ENCODE peak calls at places on chromosomes 13 and 19, in nine cellular contexts. K is esophagus muscularis mucosa, A is H1, S is transverse colon, N is tibial nerve, V is stomach, W is SK-N-SH, G is A549, U is sigmoid colon. D is an unnamed sample.

GRCh38 chr19:38547446-38547845 is 70.3 kb downstream of the MAP4K1 start:
- DNase-seq in K (no peak), A (no peak), S (no peak), N (no peak), V (no peak), W (no peak), G (no peak), U (no peak), D (no peak)

GRCh38 chr19:54331626-54332025 is 7.3 kb downstream of the LILRA4 start:
- DNase-seq in K (no peak), A (no peak), S (no peak), N (no peak), V (no peak), W (no peak), G (no peak), U (no peak), D (no peak)

GRCh38 chr19:29658221-29658991 is 6.9 kb upstream of the PLEKHF1 start:
- DNase-seq in K (no peak), A (no peak), S (no peak), N (no peak), V (no peak), W (no peak), G (no peak), U (peak; percentile 18), D (no peak)

GRCh38 chr13:52738719-52739467 is 727 bp downstream of the CNMD start:
- DNase-seq in K (peak; percentile 84), A (no peak), S (no peak), N (no peak), V (no peak), W (no peak), G (no peak), U (no peak), D (no peak)

GRCh38 chr13:34334984-34335661 is 517.2 kb downstream of the RFC3 start:
- DNase-seq in K (peak; percentile 57), A (no peak), S (no peak), N (no peak), V (no peak), W (no peak), G (no peak), U (no peak), D (no peak)

GRCh38 chr13:40155176-40155575 is 499.7 kb downstream of the COG6 start:
- DNase-seq in K (no peak), A (no peak), S (no peak), N (no peak), V (no peak), W (no peak), G (no peak), U (no peak), D (no peak)

GRCh38 chr19:16365300-16365996 is 40.8 kb downstream of the KLF2 start:
- DNase-seq in K (no peak), A (no peak), S (no peak), N (no peak), V (no peak), W (no peak), G (no peak), U (no peak), D (no peak)

GRCh38 chr19:51422053-51422448 is 4.6 kb upstream of the SIGLEC10 start:
- DNase-seq in K (no peak), A (peak; percentile 69), S (peak; percentile 88), N (peak; percentile 56), V (peak; percentile 86), W (peak; percentile 91), G (peak; percentile 80), U (peak; percentile 73), D (peak; percentile 46)

DNA sequence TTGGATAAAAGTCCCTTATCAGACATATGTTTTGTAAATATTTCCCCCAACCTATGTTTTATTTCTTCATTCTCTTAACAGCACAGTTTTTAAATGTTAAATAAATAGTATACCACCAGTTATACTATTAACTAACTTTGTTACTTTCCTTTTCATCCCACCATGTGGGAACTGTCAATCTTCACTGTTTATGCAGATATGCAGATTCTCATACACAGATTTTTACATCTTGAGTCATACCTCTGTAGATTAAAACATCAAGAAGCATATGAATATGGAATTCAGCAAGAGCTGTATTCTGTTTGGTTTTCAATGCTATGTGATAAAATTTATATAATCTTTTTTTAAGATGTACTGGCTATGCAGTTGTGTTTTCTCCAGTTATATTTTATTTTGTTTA is 566.3 kb downstream of the LIG4 start:
- DNase-seq in K (no peak), A (no peak), S (no peak), N (no peak), V (no peak), W (no peak), G (no peak), U (no peak), D (no peak)
- TF ChIP-seq EP300 in K (no peak), A (no peak), S (no peak), N (no peak), V (no peak), W (no peak), G (no peak), U (no peak), D (no peak)

GRCh38 chr19:55483681-55484361 is 1.2 kb upstream of the NAT14 start:
- DNase-seq in K (no peak), A (no peak), S (no peak), N (no peak), V (no peak), W (no peak), G (no peak), U (peak; percentile 69), D (peak; percentile 57)
- H3K4me1 ChIP-seq in K (peaks cover 57% of the 10 kb centered on the region), A (peaks cover 21% of the 10 kb centered on the region), S (peaks cover 46% of the 10 kb centered on the region), N (peaks cover 36% of the 10 kb centered on the region), V (peaks cover 54% of the 10 kb centered on the region), W (peaks cover 38% of the 10 kb centered on the region), G (peaks cover 49% of the 10 kb centered on the region), U (no peaks in the 10 kb centered on the region), D (peaks cover 28% of the 10 kb centered on the region)

DNA sequence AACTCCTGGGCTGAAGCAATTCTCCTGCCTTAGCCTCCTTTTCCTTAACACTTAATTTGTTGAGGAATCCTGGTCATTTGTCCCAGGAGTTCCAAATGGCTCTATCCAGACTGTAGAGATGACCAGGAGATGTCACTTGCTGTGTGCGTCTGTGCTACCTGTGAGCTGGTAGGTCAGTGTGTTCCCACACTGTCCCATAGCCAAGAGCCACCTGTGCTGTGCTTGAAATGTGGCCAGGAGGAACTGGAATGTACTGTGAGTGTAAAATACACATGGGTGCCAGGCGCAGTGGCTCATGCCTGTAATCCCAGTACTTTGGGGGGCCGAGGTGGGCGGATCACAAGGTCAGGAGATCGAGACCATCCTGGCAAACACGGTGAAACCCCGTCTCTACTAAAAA is 29.4 kb upstream of the KDM4B start:
- DNase-seq in K (no peak), A (no peak), S (no peak), N (no peak), V (peak; percentile 58), W (no peak), G (no peak), U (no peak), D (no peak)
- H3K4me3 ChIP-seq in K (no peak overlapping the region), A (no peak overlapping the region), S (no peak overlapping the region), N (no peak overlapping the region), V (no peak overlapping the region), W (no peak overlapping the region), G (no peak overlapping the region), U (no peak overlapping the region), D (no peak overlapping the region)

DNA sequence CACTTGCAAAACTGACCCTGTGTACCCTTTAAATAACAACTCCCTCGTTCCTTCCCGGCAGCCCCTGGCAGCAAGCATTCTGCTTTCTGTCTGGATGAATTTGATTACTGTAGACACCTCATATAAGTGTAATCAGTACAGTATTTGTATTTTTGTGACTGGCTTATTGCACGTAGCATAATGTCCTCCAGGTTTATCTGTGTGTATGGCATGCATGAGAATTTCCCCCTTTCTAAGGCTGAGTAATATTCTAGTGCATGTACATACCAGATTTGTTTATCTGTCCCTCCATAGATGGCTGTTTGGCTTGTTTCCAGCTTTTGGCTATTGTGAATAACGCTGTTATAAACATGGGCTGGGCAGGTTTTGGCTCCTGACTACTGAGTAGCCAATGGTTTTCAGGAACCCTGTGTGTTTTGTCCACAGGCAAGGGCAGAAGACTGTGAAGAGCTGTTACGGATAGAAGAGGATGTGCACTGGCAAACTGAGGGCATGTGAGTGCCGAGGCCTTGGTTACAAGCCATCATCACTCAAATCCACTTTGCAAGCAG is 98.0 kb downstream of the ESD start:
- DNase-seq in K (no peak), A (no peak), S (no peak), N (no peak), V (no peak), W (peak; percentile 19), G (no peak), U (no peak), D (no peak)
- TF ChIP-seq EP300 in K (no peak), A (no peak), S (no peak), N (no peak), V (no peak), W (no peak), G (no peak), U (no peak), D (no peak)

DNA sequence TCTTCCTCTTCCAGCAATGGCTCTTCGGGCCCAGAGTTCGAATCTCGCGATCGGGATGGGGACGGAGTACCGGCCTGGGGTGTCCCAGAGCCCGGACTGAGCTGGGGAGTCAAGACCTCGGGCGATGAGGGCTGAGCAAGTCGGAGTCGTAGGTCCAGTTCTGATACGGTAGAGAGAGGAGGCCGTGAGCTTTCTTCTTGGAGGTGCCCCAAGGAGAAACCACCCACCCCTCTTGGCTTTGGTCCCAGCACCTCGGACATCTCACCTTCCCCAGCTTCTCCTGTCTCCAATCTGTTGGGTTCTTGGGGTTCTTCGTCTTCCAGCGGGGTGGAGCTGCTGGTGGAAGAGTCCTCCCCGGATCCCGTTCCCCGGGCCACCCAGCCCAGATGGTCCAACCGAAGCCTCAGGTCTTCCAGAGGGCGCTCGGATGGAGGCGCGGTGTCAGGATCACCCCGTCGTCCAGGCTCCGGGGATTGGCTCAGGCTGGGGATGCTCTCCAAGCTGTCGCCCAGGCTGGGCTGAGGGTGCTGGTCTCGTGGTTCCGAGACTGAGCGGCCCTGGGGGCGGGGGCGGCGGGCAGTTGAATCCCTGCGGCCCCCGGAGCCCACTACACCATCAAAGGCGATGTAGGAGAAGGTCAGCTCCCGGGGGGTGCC is 2.5 kb downstream of the RTN2 start:
- DNase-seq in K (no peak), A (no peak), S (no peak), N (no peak), V (no peak), W (no peak), G (no peak), U (no peak), D (no peak)
- H3K4me1 ChIP-seq in K (peaks cover 60% of the 10 kb centered on the region), A (peaks cover 13% of the 10 kb centered on the region), S (peaks cover 54% of the 10 kb centered on the region), N (peaks cover 34% of the 10 kb centered on the region), V (peaks cover 51% of the 10 kb centered on the region), W (peaks cover 15% of the 10 kb centered on the region), G (peaks cover 20% of the 10 kb centered on the region), U (no peaks in the 10 kb centered on the region), D (peaks cover 9% of the 10 kb centered on the region)

GRCh38 chr19:3577741-3578344 is 5.1 kb downstream of the HMG20B start:
- DNase-seq in K (no peak), A (no peak), S (peak; percentile 73), N (no peak), V (no peak), W (peak; percentile 25), G (no peak), U (no peak), D (peak; percentile 52)
- H3K4me3 ChIP-seq in K (no peak overlapping the region), A (peak overlapping the region; percentile 77), S (peak overlapping the region; percentile 30), N (no peak overlapping the region), V (no peak overlapping the region), W (no peak overlapping the region), G (no peak overlapping the region), U (no peak overlapping the region), D (no peak overlapping the region)

D was measured in ovary.